ENCODE peak calls at places on chromosomes 6 and 20, in seven cellular contexts. One of them, this sample, is unnamed.

GRCh38 chr6:73878403-73878802 is 182.4 kb downstream of the CD109 start:
- DNase-seq in transverse colon: no peak
- DNase-seq in A549: no peak
- DNase-seq in stomach: no peak
- DNase-seq in ovary: no peak
- DNase-seq in suprapubic skin: no peak
- DNase-seq in H1: no peak
- DNase-seq in this sample: no peak

GRCh38 chr6:26284537-26285142 is 80.4 kb upstream of the BTN3A2 start:
- DNase-seq in transverse colon: peak
- DNase-seq in A549: peak
- DNase-seq in stomach: peak
- DNase-seq in ovary: peak
- DNase-seq in suprapubic skin: peak
- DNase-seq in H1: no peak
- DNase-seq in this sample: no peak

GRCh38 chr6:4581468-4582420 is 194.5 kb upstream of the CDYL start:
- DNase-seq in transverse colon: no peak
- DNase-seq in A549: peak
- DNase-seq in stomach: no peak
- DNase-seq in ovary: no peak
- DNase-seq in suprapubic skin: no peak
- DNase-seq in H1: no peak
- DNase-seq in this sample: peak

GRCh38 chr6:154538664-154539235 is 28.3 kb upstream of the CNKSR3 start:
- DNase-seq in transverse colon: no peak
- DNase-seq in A549: no peak
- DNase-seq in stomach: no peak
- DNase-seq in ovary: no peak
- DNase-seq in suprapubic skin: no peak
- DNase-seq in H1: no peak
- DNase-seq in this sample: no peak

GRCh38 chr6:123507582-123507981 is 129.2 kb downstream of the TRDN start:
- DNase-seq in transverse colon: no peak
- DNase-seq in A549: no peak
- DNase-seq in stomach: no peak
- DNase-seq in ovary: no peak
- DNase-seq in suprapubic skin: no peak
- DNase-seq in H1: no peak
- DNase-seq in this sample: no peak

GRCh38 chr6:3918474-3918873 is 69.3 kb downstream of the FAM50B start:
- DNase-seq in transverse colon: no peak
- DNase-seq in A549: no peak
- DNase-seq in stomach: no peak
- DNase-seq in ovary: no peak
- DNase-seq in suprapubic skin: no peak
- DNase-seq in H1: no peak
- DNase-seq in this sample: peak

GRCh38 chr20:4795394-4795793 is 73.7 kb downstream of the PRND start:
- DNase-seq in transverse colon: no peak
- DNase-seq in A549: peak
- DNase-seq in stomach: no peak
- DNase-seq in ovary: no peak
- DNase-seq in suprapubic skin: no peak
- DNase-seq in H1: no peak
- DNase-seq in this sample: no peak

GRCh38 chr6:86949776-86950175 is 12.4 kb downstream of the HTR1E start:
- DNase-seq in transverse colon: no peak
- DNase-seq in A549: no peak
- DNase-seq in stomach: no peak
- DNase-seq in ovary: no peak
- DNase-seq in suprapubic skin: no peak
- DNase-seq in H1: no peak
- DNase-seq in this sample: no peak

GRCh38 chr20:9223296-9223695 is 154.4 kb downstream of the PLCB4 start:
- DNase-seq in transverse colon: no peak
- DNase-seq in A549: no peak
- DNase-seq in stomach: no peak
- DNase-seq in ovary: no peak
- DNase-seq in suprapubic skin: no peak
- DNase-seq in H1: no peak
- DNase-seq in this sample: no peak

GRCh38 chr6:1715336-1715735 is 105.6 kb downstream of the FOXC1 start:
- DNase-seq in transverse colon: no peak
- DNase-seq in A549: no peak
- DNase-seq in stomach: no peak
- DNase-seq in ovary: no peak
- DNase-seq in suprapubic skin: no peak
- DNase-seq in H1: no peak
- DNase-seq in this sample: no peak

GRCh38 chr20:44460795-44461141 is 14.9 kb upstream of the TTPAL start:
- DNase-seq in transverse colon: no peak
- DNase-seq in A549: peak
- DNase-seq in stomach: no peak
- DNase-seq in ovary: no peak
- DNase-seq in suprapubic skin: no peak
- DNase-seq in H1: no peak
- DNase-seq in this sample: no peak

GRCh38 chr20:37378785-37379598 is 33.1 kb downstream of the SRC start:
- DNase-seq in transverse colon: no peak
- DNase-seq in A549: peak
- DNase-seq in stomach: peak
- DNase-seq in ovary: no peak
- DNase-seq in suprapubic skin: no peak
- DNase-seq in H1: no peak
- DNase-seq in this sample: no peak

GRCh38 chr20:56995157-56995556 is 271.3 kb downstream of the BMP7 start:
- DNase-seq in transverse colon: no peak
- DNase-seq in A549: no peak
- DNase-seq in stomach: no peak
- DNase-seq in ovary: no peak
- DNase-seq in suprapubic skin: no peak
- DNase-seq in H1: no peak
- DNase-seq in this sample: no peak

GRCh38 chr6:75167851-75168250 is 38.0 kb downstream of the COL12A1 start:
- DNase-seq in transverse colon: no peak
- DNase-seq in A549: no peak
- DNase-seq in stomach: no peak
- DNase-seq in ovary: no peak
- DNase-seq in suprapubic skin: no peak
- DNase-seq in H1: no peak
- DNase-seq in this sample: no peak

GRCh38 chr20:55667024-55667423 is 338.3 kb downstream of the CBLN4 start:
- DNase-seq in transverse colon: no peak
- DNase-seq in A549: no peak
- DNase-seq in stomach: no peak
- DNase-seq in ovary: no peak
- DNase-seq in suprapubic skin: no peak
- DNase-seq in H1: no peak
- DNase-seq in this sample: no peak

GRCh38 chr6:43948527-43949450 is 178.5 kb downstream of the MRPL14 start:
- DNase-seq in transverse colon: no peak
- DNase-seq in A549: no peak
- DNase-seq in stomach: no peak
- DNase-seq in ovary: no peak
- DNase-seq in suprapubic skin: no peak
- DNase-seq in H1: no peak
- DNase-seq in this sample: no peak

GRCh38 chr6:150087336-150087735 is 18.4 kb upstream of the ULBP3 start:
- DNase-seq in transverse colon: no peak
- DNase-seq in A549: no peak
- DNase-seq in stomach: no peak
- DNase-seq in ovary: no peak
- DNase-seq in suprapubic skin: no peak
- DNase-seq in H1: no peak
- DNase-seq in this sample: no peak

GRCh38 chr6:144657691-144658090 is 372.6 kb downstream of the UTRN start:
- DNase-seq in transverse colon: no peak
- DNase-seq in A549: peak
- DNase-seq in stomach: no peak
- DNase-seq in ovary: no peak
- DNase-seq in suprapubic skin: no peak
- DNase-seq in H1: no peak
- DNase-seq in this sample: no peak

GRCh38 chr6:144447487-144447886 is 162.4 kb downstream of the UTRN start:
- DNase-seq in transverse colon: no peak
- DNase-seq in A549: no peak
- DNase-seq in stomach: no peak
- DNase-seq in ovary: no peak
- DNase-seq in suprapubic skin: no peak
- DNase-seq in H1: no peak
- DNase-seq in this sample: no peak

GRCh38 chr6:3766219-3766618 is 14.7 kb upstream of the PXDC1 start:
- DNase-seq in transverse colon: no peak
- DNase-seq in A549: no peak
- DNase-seq in stomach: no peak
- DNase-seq in ovary: no peak
- DNase-seq in suprapubic skin: peak
- DNase-seq in H1: no peak
- DNase-seq in this sample: no peak

DNA sequence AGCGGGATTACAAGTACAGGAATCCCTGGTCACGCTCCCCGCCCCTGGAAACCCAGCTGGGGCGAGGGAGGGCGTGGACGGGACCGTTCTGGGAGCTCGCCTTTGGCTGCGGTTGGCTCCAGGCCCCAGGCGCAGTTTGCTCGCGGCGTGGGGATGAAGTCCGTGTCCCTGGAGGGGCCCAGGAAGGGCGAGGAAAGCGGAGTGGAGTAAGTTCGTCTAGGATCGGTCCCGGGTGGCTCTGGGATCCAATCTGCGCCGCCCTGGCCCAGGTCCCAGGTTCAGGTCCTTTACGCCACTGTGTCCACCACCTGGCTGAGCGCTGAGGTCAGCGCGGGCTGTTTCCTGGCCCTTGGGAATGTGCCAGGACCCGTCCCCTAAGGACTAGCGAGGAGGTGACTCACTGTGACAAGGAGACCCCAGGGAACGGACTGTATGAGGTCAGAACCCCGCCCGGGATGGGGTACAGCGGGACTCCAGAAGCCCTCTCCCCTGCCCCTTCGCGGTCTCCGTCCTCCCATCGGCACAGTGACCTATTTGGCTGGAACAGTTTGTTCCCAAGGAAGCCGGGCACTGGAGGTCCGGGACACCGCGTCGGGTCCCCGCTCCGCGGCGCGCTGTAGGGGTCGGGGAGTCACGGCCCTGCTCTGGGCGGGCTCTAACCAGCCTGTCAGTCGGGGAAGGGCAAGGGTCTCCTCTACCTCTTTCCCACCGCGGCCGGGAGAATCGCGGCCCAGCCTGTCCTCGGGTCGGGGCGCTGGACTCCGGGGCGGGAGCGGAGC is 718 bp downstream of the CDKN1A start:
- DNase-seq in transverse colon: peak
- DNase-seq in A549: peak
- DNase-seq in stomach: peak
- DNase-seq in ovary: peak
- DNase-seq in suprapubic skin: peak
- DNase-seq in H1: no peak
- DNase-seq in this sample: peak
- TF ChIP-seq EP300 in transverse colon: peak
- TF ChIP-seq EP300 in A549: no peak
- TF ChIP-seq EP300 in stomach: peak
- TF ChIP-seq EP300 in ovary: peak
- TF ChIP-seq EP300 in suprapubic skin: peak
- TF ChIP-seq EP300 in H1: no peak
- TF ChIP-seq EP300 in this sample: peak

DNA sequence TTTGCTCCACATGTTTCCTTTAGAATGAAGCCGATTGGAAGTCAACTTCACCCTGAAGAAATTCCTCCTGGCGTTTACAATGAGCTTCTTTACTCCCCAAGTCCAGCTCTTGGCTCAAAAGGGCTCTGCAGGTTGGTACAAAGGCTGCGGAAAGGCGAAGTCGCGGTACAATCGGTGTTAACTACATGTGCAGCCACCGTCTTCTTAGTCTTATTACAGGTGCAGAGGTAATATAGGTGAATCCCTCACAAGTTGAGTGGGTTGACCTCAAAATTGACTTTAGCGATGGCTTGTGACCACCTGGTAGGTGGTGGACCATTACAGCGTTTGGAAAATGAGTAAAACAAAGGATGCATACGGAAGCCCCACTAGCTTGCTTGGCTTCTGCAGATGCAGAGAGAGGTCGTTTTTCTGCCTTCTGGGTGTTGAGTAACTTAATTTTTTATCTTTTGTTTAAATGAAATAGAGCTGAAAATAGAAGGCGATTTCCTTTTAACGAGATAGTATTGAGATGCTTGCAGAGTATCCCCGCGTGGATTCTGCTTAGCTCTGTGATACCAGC is 98.0 kb downstream of the TRIM27 start:
- DNase-seq in transverse colon: no peak
- DNase-seq in A549: no peak
- DNase-seq in stomach: no peak
- DNase-seq in ovary: no peak
- DNase-seq in suprapubic skin: no peak
- DNase-seq in H1: no peak
- DNase-seq in this sample: no peak
- H3K4me3 ChIP-seq in transverse colon: no peak
- H3K4me3 ChIP-seq in A549: no peak
- H3K4me3 ChIP-seq in stomach: no peak
- H3K4me3 ChIP-seq in ovary: no peak
- H3K4me3 ChIP-seq in suprapubic skin: no peak
- H3K4me3 ChIP-seq in H1: peak
- H3K4me3 ChIP-seq in this sample: no peak

GRCh38 chr20:50921055-50921454 is 10.2 kb downstream of the ADNP start:
- DNase-seq in transverse colon: no peak
- DNase-seq in A549: peak
- DNase-seq in stomach: no peak
- DNase-seq in ovary: no peak
- DNase-seq in suprapubic skin: no peak
- DNase-seq in H1: no peak
- DNase-seq in this sample: no peak
- TF ChIP-seq POLR2A in transverse colon: no peak
- TF ChIP-seq POLR2A in A549: no peak
- TF ChIP-seq POLR2A in stomach: no peak
- TF ChIP-seq POLR2A in ovary: no peak
- TF ChIP-seq POLR2A in suprapubic skin: no peak
- TF ChIP-seq POLR2A in H1: no peak
- TF ChIP-seq POLR2A in this sample: no peak

GRCh38 chr6:139973602-139974373 is 599.3 kb upstream of the CITED2 start:
- DNase-seq in transverse colon: no peak
- DNase-seq in A549: peak
- DNase-seq in stomach: no peak
- DNase-seq in ovary: no peak
- DNase-seq in suprapubic skin: no peak
- DNase-seq in H1: no peak
- DNase-seq in this sample: no peak

GRCh38 chr6:139981066-139981624 is 606.7 kb upstream of the CITED2 start:
- DNase-seq in transverse colon: no peak
- DNase-seq in A549: no peak
- DNase-seq in stomach: no peak
- DNase-seq in ovary: no peak
- DNase-seq in suprapubic skin: no peak
- DNase-seq in H1: no peak
- DNase-seq in this sample: no peak

GRCh38 chr6:139981810-139982550 is 607.5 kb upstream of the CITED2 start:
- DNase-seq in transverse colon: peak
- DNase-seq in A549: peak
- DNase-seq in stomach: no peak
- DNase-seq in ovary: no peak
- DNase-seq in suprapubic skin: no peak
- DNase-seq in H1: no peak
- DNase-seq in this sample: no peak

GRCh38 chr6:139979021-139979721 is 604.7 kb upstream of the CITED2 start:
- DNase-seq in transverse colon: no peak
- DNase-seq in A549: no peak
- DNase-seq in stomach: no peak
- DNase-seq in ovary: no peak
- DNase-seq in suprapubic skin: no peak
- DNase-seq in H1: no peak
- DNase-seq in this sample: no peak

GRCh38 chr6:139977887-139978332 is 603.5 kb upstream of the CITED2 start:
- DNase-seq in transverse colon: no peak
- DNase-seq in A549: peak
- DNase-seq in stomach: no peak
- DNase-seq in ovary: no peak
- DNase-seq in suprapubic skin: no peak
- DNase-seq in H1: no peak
- DNase-seq in this sample: no peak
- TF ChIP-seq EP300 in transverse colon: no peak
- TF ChIP-seq EP300 in A549: peak
- TF ChIP-seq EP300 in stomach: no peak
- TF ChIP-seq EP300 in ovary: no peak
- TF ChIP-seq EP300 in suprapubic skin: no peak
- TF ChIP-seq EP300 in H1: no peak
- TF ChIP-seq EP300 in this sample: no peak

This sample was measured in esophagus muscularis mucosa.